ENCODE peak calls at places on chromosome 1, in four cellular contexts. Q is breast epithelium, B is spleen, V is transverse colon. O is an unnamed sample.

GRCh38 chr1:184664042-184664659 is 90.5 kb downstream of the EDEM3 start:
- DNase-seq in Q (peak; percentile 63), B (peak; percentile 86), V (peak; percentile 79), O (no peak)

GRCh38 chr1:117606608-117607261 is 887 bp downstream of the TENT5C start:
- DNase-seq in Q (peak; percentile 30), B (peak; percentile 92), V (peak; percentile 66), O (no peak)

GRCh38 chr1:152398812-152399698 is 15.0 kb downstream of the CRNN start:
- DNase-seq in Q (no peak), B (no peak), V (no peak), O (no peak)

GRCh38 chr1:97034651-97035050 is 313.1 kb downstream of the PTBP2 start:
- DNase-seq in Q (no peak), B (no peak), V (no peak), O (no peak)

GRCh38 chr1:45171575-45171974 is 34.8 kb downstream of the ZSWIM5 start:
- DNase-seq in Q (no peak), B (no peak), V (no peak), O (no peak)

GRCh38 chr1:228938248-228938891 is 203.1 kb downstream of the RHOU start:
- DNase-seq in Q (no peak), B (no peak), V (no peak), O (no peak)

GRCh38 chr1:227543283-227544066 is 19.9 kb upstream of the ZNF678 start:
- DNase-seq in Q (no peak), B (peak; percentile 67), V (no peak), O (peak; percentile 74)

GRCh38 chr1:151539321-151540020 is 638 bp upstream of the TUFT1 start:
- DNase-seq in Q (peak; percentile 91), B (peak; percentile 91), V (peak; percentile 95), O (peak; percentile 92)

GRCh38 chr1:149885364-149886111 is 13.8 kb upstream of the BOLA1 start:
- DNase-seq in Q (peak; percentile 88), B (peak; percentile 94), V (peak; percentile 86), O (no peak)

GRCh38 chr1:5770981-5771765 is 221.1 kb downstream of the NPHP4 start:
- DNase-seq in Q (no peak), B (no peak), V (no peak), O (no peak)

GRCh38 chr1:188988589-188988988 is 1489.1 kb downstream of the BRINP3 start:
- DNase-seq in Q (no peak), B (no peak), V (no peak), O (no peak)

GRCh38 chr1:233620065-233620464 is 6.2 kb downstream of the KCNK1 start:
- DNase-seq in Q (no peak), B (no peak), V (no peak), O (no peak)

GRCh38 chr1:198678301-198678836 is 39.5 kb downstream of the PTPRC start:
- DNase-seq in Q (no peak), B (no peak), V (no peak), O (no peak)

GRCh38 chr1:21045351-21045750 is 131.3 kb downstream of the EIF4G3 start:
- DNase-seq in Q (no peak), B (no peak), V (no peak), O (no peak)

DNA sequence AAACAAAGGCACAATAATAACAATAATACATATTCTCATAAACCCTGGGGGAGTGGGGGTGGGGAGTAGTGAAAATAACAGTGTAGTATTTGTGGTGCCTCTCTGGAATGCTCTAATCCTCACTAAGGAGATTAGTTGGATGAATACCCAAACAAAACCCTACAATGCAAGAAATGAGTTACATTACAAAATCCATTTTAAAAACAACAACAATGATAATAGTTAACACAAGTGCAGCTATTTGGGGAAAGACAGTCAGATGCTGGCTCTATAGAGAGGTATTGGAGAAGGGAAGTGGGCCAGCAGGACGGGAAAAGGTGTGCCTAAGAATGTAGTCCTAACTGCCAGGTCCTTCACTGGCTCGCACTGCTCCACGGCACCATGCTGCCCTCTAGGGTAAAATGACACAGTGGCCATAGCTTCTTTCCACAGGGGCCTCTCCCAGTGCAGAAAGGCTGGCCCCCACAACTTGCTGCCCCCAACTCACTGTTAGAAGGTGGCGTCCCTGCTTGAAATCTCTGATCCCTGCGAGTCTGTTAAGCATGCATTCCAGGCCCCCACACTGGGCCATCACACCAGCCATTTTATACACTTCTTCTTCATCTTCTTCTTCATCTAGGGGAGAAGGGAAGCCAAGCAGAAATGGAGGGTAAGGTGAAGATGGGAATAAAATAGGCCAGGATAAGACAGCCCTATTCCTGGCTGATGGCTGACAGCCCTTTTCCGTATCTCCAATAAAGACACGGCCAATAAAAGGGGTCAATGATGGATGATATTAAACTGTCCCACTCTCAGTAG is 113.8 kb downstream of the UBR4 start:
- DNase-seq in Q (peak; percentile 75), B (no peak), V (peak; percentile 58), O (no peak)
- TF ChIP-seq CTCF in Q (peak; percentile 54), B (peak; percentile 60), V (peak; percentile 39), O (peak; percentile 28)

DNA sequence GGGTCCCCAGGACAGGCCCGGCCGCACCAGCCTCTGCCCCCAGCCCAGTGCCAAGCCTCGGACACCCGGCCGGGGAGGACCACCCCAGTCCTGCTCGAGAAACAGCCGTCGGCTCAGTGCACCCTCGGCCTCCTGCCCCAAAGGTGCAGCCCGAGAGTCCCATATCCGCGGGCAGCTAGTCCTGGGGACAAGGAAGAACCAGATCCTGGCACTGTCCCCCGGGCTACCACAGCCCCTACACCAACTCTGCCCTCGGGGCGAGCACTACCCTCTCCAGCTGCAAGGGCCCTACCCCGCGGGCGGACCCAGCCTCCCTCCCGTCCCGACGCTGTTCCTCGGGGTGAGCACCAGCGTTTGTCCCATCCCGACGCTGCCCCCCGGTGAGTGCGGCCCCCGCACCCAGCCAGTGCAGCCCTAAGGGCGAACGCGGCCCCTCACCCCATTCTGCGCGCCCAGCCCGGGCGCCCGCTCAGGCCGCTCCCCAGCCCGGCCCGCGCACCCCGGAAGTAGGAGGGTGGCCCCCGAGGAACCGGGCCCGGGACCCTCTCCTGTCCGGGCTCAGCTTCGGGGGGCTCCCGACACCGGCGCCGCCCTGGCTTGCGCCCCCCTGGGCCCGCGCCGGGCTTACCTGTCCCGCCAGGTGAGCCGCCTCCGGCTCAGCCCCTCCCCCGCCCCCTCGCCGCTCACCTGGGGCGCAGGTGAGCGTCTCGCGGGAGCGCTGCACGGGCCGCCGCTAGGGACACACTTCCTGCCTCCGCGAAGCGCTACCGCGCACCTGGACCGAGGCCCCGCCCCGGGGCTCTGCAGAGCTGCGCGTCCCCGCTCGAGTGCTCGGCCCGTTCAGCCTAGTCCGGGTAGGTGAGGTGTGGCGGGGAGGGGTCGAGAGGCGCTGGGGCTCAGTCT is at the start of gene KDF1:
- DNase-seq in Q (peak; percentile 63), B (peak; percentile 90), V (peak; percentile 90), O (no peak)
- TF ChIP-seq POLR2AphosphoS5 in Q (peak; percentile 70), B (peak; percentile 40), V (peak; percentile 77), O (no peak)

DNA sequence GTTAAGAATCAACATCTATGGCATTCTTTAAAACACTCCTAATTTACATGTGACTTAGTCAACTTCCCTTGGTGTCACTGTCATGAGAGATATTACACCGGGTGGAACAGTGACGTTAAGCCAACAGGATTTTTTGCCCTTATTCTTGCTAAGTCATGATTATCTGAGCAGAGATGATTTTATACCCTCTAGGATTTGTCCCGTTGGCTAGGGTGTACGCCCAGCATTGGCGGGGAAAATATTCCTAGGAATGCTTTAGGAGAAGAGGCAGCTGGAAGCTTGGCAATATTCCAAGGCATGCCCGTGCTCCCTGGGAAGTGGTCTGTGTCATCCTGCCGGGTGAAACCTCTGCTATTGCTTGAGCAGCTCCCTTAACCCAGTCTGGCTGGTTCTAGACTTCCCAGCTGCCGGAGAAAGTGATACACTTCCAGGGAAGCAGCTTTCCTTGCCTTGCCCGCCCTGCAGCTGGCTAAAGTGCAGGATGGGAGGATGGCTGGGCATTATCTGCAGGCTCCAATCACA is 16.2 kb downstream of the CHRNB2 start:
- DNase-seq in Q (no peak), B (no peak), V (no peak), O (no peak)
- TF ChIP-seq POLR2A in Q (no peak), B (no peak), V (no peak), O (no peak)

DNA sequence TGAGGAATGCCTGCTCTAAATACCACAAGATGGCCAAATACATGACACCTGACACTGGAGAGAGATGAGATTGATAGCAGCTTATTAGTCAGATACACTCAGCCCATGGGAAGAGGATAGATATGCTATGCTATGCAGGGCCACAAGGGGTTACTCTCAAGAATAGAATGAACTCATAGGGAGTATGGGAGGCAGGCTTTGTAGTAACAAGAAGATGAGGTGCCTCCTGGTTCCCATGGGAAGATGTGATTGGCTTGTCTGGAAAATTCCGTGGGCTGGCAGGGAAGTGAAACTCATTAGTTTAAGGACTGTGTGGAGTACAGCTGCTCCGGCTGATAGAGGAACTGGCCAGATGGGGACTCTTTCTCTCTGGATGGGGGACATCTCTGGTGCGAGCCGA is 16.5 kb downstream of the CCDC30 start:
- DNase-seq in Q (no peak), B (no peak), V (no peak), O (no peak)
- TF ChIP-seq CTCF in Q (no peak), B (no peak), V (no peak), O (no peak)

GRCh38 chr1:246198141-246198820 is 308.8 kb downstream of the SMYD3 start:
- DNase-seq in Q (no peak), B (no peak), V (no peak), O (no peak)
- TF ChIP-seq POLR2AphosphoS5 in Q (no peak), B (no peak), V (no peak), O (no peak)

GRCh38 chr1:23867953-23868847 is at the start of gene FUCA1:
- DNase-seq in Q (peak; percentile 87), B (peak; percentile 98), V (peak; percentile 97), O (peak; percentile 89)
- TF ChIP-seq POLR2A in Q (no peak), B (peak; percentile 43), V (peak; percentile 82), O (peak; percentile 57)

GRCh38 chr1:43143441-43143888 is 28.6 kb downstream of the EBNA1BP2 start:
- DNase-seq in Q (no peak), B (no peak), V (no peak), O (no peak)
- TF ChIP-seq CTCF in Q (no peak), B (no peak), V (no peak), O (no peak)

O was measured in vagina.